ENCODE peak calls at places on chromosomes 16 and 17, in eight cellular contexts. P is stomach, F is sigmoid colon, V is SK-N-SH, Z is K562, A is ovary, S is GM12878, R is HepG2. K is an unnamed sample.
A peak's percentile ranks its signal among the peaks of the same experiment; 100 is the strongest.

GRCh38 chr17:55743103-55743679 is 7.7 kb upstream of the PCTP start:
- DNase-seq in P (peak; percentile 46), F (no peak), V (no peak), Z (no peak), A (no peak), S (no peak), R (peak; percentile 88), K (peak; percentile 57)

GRCh38 chr17:15220785-15221184 is 44.3 kb downstream of the PMP22 start:
- DNase-seq in P (no peak), F (no peak), V (no peak), Z (no peak), A (no peak), S (no peak), R (no peak), K (no peak)

GRCh38 chr16:27217256-27217655 is 13.9 kb downstream of the KDM8 start:
- DNase-seq in P (no peak), F (no peak), V (peak; percentile 62), Z (peak; percentile 66), A (no peak), S (no peak), R (no peak), K (no peak)

GRCh38 chr17:65696739-65697394 is 135.4 kb upstream of the AXIN2 start:
- DNase-seq in P (no peak), F (no peak), V (no peak), Z (no peak), A (no peak), S (no peak), R (no peak), K (no peak)

GRCh38 chr16:25374556-25374955 is 116.9 kb upstream of the ZKSCAN2 start:
- DNase-seq in P (no peak), F (no peak), V (no peak), Z (no peak), A (no peak), S (no peak), R (no peak), K (no peak)

GRCh38 chr16:27859020-27859419 is 204.5 kb downstream of the GSG1L start:
- DNase-seq in P (no peak), F (peak; percentile 19), V (no peak), Z (no peak), A (no peak), S (no peak), R (peak; percentile 11), K (no peak)

GRCh38 chr17:16888413-16889087 is 83.4 kb downstream of the TNFRSF13B start:
- DNase-seq in P (no peak), F (no peak), V (no peak), Z (no peak), A (no peak), S (no peak), R (no peak), K (no peak)

GRCh38 chr16:47947741-47948140 is 208.1 kb downstream of the ABCC12 start:
- DNase-seq in P (no peak), F (no peak), V (no peak), Z (no peak), A (no peak), S (no peak), R (no peak), K (no peak)

GRCh38 chr17:29368926-29369325 is 21.2 kb upstream of the TAOK1 start:
- DNase-seq in P (no peak), F (no peak), V (no peak), Z (no peak), A (no peak), S (no peak), R (no peak), K (no peak)

GRCh38 chr17:7095642-7096041 is 15.6 kb upstream of the CLEC10A start:
- DNase-seq in P (no peak), F (no peak), V (no peak), Z (no peak), A (no peak), S (peak; percentile 54), R (no peak), K (no peak)

DNA sequence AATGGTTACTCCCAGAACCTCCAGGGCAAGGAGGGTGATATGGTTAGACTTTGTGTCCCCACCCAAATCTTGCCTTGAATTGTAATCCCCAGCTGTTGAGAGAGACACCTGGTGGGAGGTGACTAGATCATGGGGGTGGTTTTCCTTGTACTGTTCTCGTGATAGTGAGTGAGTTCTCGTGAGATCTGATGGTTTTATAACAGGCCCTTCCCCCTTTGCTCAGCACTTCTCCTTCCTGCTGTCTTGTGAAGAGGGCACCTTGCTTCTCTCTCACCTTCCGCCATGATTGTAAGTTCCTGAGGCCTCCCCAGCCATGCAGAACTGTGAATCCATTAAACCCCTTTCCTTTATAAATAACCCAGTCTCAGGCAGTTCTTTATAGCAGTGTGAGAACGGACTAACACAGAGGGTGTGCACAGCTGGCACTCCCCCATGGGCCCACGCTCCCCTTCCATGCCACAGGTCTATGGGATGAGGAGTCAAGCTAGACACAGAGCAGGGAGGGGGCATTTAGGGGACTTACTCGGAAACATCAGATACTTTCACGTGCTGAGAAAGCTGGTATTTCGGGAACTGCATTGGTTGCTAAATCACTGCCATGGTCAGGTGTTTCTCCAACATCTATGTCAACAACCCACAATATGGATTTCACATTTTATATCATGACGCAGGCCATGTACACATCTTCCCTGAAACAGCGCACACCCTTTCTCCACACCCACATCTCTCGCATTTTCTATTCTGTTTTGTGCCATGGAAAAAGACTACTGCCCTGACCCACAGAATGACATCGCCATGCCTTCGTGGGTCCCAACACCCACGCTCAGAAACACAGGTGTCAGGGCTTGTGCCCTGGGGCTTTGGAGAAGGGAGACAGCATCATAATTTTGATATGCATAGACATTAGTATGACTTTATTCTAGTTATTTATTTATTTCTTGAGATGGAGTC is 199.1 kb upstream of the GSE1 start:
- DNase-seq in P (no peak), F (no peak), V (no peak), Z (no peak), A (peak; percentile 7), S (no peak), R (no peak), K (no peak)
- TF ChIP-seq EP300 in P (no peak), F (no peak), V (no peak), Z (no peak), A (no peak), S (no peak), R (no peak), K (no peak)

DNA sequence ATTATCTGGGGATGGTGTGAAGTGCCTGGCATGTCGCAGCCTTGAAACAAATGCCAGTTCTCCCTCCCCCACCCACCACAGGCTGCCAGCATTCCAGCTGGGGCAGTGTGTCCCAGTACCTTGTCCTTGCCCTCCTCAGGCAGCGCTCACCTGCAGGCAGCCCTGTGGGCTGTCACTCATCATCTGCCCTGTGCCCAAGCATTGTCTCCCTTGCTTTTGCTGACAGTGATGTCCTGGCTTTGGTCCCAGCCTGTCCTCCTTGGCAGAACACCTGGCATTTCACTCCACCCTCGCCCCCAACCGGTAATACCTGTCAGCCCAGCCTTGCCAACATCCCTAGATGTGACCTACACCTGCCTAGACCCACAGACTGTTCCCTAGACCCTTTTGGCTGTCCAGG is 129.7 kb downstream of the MRM1 start:
- DNase-seq in P (no peak), F (no peak), V (no peak), Z (no peak), A (no peak), S (no peak), R (no peak), K (peak; percentile 45)
- H3K27me3 ChIP-seq in P (peaks cover 91% of the 10 kb centered on the region), F (no peaks in the 10 kb centered on the region), V (peaks cover 50% of the 10 kb centered on the region), Z (peaks cover 10% of the 10 kb centered on the region), A (no peaks in the 10 kb centered on the region), S (peaks cover 5% of the 10 kb centered on the region), R (peaks cover 62% of the 10 kb centered on the region), K (peaks cover 34% of the 10 kb centered on the region)

GRCh38 chr17:19239544-19239943 is 2.4 kb downstream of the EPN2 start:
- DNase-seq in P (no peak), F (peak; percentile 75), V (no peak), Z (no peak), A (no peak), S (no peak), R (no peak), K (no peak)

GRCh38 chr17:19242926-19243325 is 5.8 kb downstream of the EPN2 start:
- DNase-seq in P (no peak), F (peak; percentile 34), V (no peak), Z (no peak), A (no peak), S (no peak), R (no peak), K (no peak)

GRCh38 chr17:19238167-19238505 is 970 bp downstream of the EPN2 start:
- DNase-seq in P (peak; percentile 55), F (peak; percentile 79), V (peak; percentile 64), Z (no peak), A (peak; percentile 66), S (no peak), R (no peak), K (peak; percentile 55)

GRCh38 chr17:19242323-19242722 is 5.2 kb downstream of the EPN2 start:
- DNase-seq in P (no peak), F (no peak), V (no peak), Z (no peak), A (no peak), S (no peak), R (no peak), K (no peak)

GRCh38 chr17:19237389-19238166 is 412 bp downstream of the EPN2 start:
- DNase-seq in P (peak; percentile 37), F (peak; percentile 80), V (peak; percentile 78), Z (peak; percentile 65), A (no peak), S (no peak), R (no peak), K (peak; percentile 50)
- TF ChIP-seq CTCF in P (no peak), F (no peak), V (peak; percentile 25), Z (peak; percentile 12), A (peak; percentile 50), S (no peak), R (peak; percentile 13), K (peak; percentile 19)

GRCh38 chr17:4678448-4679026 is 25.4 kb downstream of the PELP1 start:
- DNase-seq in P (no peak), F (no peak), V (peak; percentile 61), Z (peak; percentile 19), A (no peak), S (no peak), R (peak; percentile 39), K (no peak)
- TF ChIP-seq EP300 in P (no peak), F (no peak), V (no peak), Z (no peak), A (no peak), S (no peak), R (no peak), K (no peak)

GRCh38 chr16:1330260-1330914 is 3.1 kb upstream of the BAIAP3 start:
- DNase-seq in P (no peak), F (no peak), V (no peak), Z (no peak), A (no peak), S (no peak), R (peak; percentile 35), K (no peak)

GRCh38 chr16:1331712-1332617 is 1.5 kb upstream of the BAIAP3 start:
- DNase-seq in P (peak; percentile 73), F (peak; percentile 86), V (peak; percentile 73), Z (peak; percentile 74), A (no peak), S (peak; percentile 39), R (peak; percentile 92), K (peak; percentile 88)

GRCh38 chr16:1333149-1333812 is at the start of gene BAIAP3:
- DNase-seq in P (peak; percentile 59), F (no peak), V (peak; percentile 92), Z (peak; percentile 90), A (no peak), S (no peak), R (no peak), K (peak; percentile 64)

GRCh38 chr16:1332618-1333148 is 762 bp upstream of the BAIAP3 start:
- DNase-seq in P (no peak), F (no peak), V (no peak), Z (no peak), A (no peak), S (no peak), R (no peak), K (no peak)

GRCh38 chr16:1330931-1331711 is 2.3 kb upstream of the BAIAP3 start:
- DNase-seq in P (no peak), F (no peak), V (no peak), Z (no peak), A (no peak), S (no peak), R (no peak), K (no peak)
- H3K27me3 ChIP-seq in P (peaks cover 63% of the 10 kb centered on the region), F (peaks cover 33% of the 10 kb centered on the region), V (peaks cover 47% of the 10 kb centered on the region), Z (peaks cover 15% of the 10 kb centered on the region), A (no peaks in the 10 kb centered on the region), S (peaks cover 5% of the 10 kb centered on the region), R (peaks cover 37% of the 10 kb centered on the region), K (peaks cover 53% of the 10 kb centered on the region)